ENCODE peak calls at places on chromosome 3, in ten cellular contexts. One of them, this sample, is unnamed.

GRCh38 chr3:141575879-141576743 is 89.3 kb downstream of the RASA2 start:
- DNase-seq in CD4-positive, CD25-positive, alpha-beta regulatory T cell: no peak
- DNase-seq in NCI-H1417: no peak
- DNase-seq in stimulated activated CD8-positive, alpha-beta memory T cell treated with anti-CD3 and anti-CD28 coated beads, Interleukin-15, amount 100 ng/mL, for 4 hours: no peak
- DNase-seq in activated CD4-positive, alpha-beta T cell treated with anti-CD3 and anti-CD28 coated beads, Interleukin-2, amount 50 U/mL, for 24 hours: no peak
- DNase-seq in AG08396: peak; percentile 8
- DNase-seq in adrenal gland: no peak
- DNase-seq in psoas muscle: no peak
- DNase-seq in activated gamma-delta T cell treated with Interleukin-2 at 50 U/mL for 16 hours: no peak
- DNase-seq in Panc1: no peak
- DNase-seq in this sample: no peak

GRCh38 chr3:186287723-186288122 is 74.3 kb downstream of the DGKG start:
- DNase-seq in psoas muscle: no peak
- DNase-seq in adrenal gland: no peak
- DNase-seq in activated gamma-delta T cell treated with Interleukin-2 at 50 U/mL for 16 hours: no peak
- DNase-seq in stimulated activated CD8-positive, alpha-beta memory T cell treated with anti-CD3 and anti-CD28 coated beads, Interleukin-15, amount 100 ng/mL, for 4 hours: no peak
- DNase-seq in NCI-H1417: no peak
- DNase-seq in Panc1: no peak
- DNase-seq in CD4-positive, CD25-positive, alpha-beta regulatory T cell: no peak
- DNase-seq in activated CD4-positive, alpha-beta T cell treated with anti-CD3 and anti-CD28 coated beads, Interleukin-2, amount 50 U/mL, for 24 hours: no peak
- DNase-seq in AG08396: peak; percentile 47
- DNase-seq in this sample: no peak

GRCh38 chr3:45153658-45154437 is 7.7 kb upstream of the CDCP1 start:
- DNase-seq in Panc1: no peak
- DNase-seq in NCI-H1417: no peak
- DNase-seq in stimulated activated CD8-positive, alpha-beta memory T cell treated with anti-CD3 and anti-CD28 coated beads, Interleukin-15, amount 100 ng/mL, for 4 hours: no peak
- DNase-seq in activated CD4-positive, alpha-beta T cell treated with anti-CD3 and anti-CD28 coated beads, Interleukin-2, amount 50 U/mL, for 24 hours: no peak
- DNase-seq in activated gamma-delta T cell treated with Interleukin-2 at 50 U/mL for 16 hours: no peak
- DNase-seq in psoas muscle: no peak
- DNase-seq in AG08396: no peak
- DNase-seq in CD4-positive, CD25-positive, alpha-beta regulatory T cell: no peak
- DNase-seq in adrenal gland: no peak
- DNase-seq in this sample: no peak

GRCh38 chr3:52614689-52615088 is 71.0 kb downstream of the PBRM1 start:
- DNase-seq in Panc1: no peak
- DNase-seq in adrenal gland: no peak
- DNase-seq in CD4-positive, CD25-positive, alpha-beta regulatory T cell: no peak
- DNase-seq in AG08396: no peak
- DNase-seq in activated CD4-positive, alpha-beta T cell treated with anti-CD3 and anti-CD28 coated beads, Interleukin-2, amount 50 U/mL, for 24 hours: no peak
- DNase-seq in psoas muscle: no peak
- DNase-seq in stimulated activated CD8-positive, alpha-beta memory T cell treated with anti-CD3 and anti-CD28 coated beads, Interleukin-15, amount 100 ng/mL, for 4 hours: no peak
- DNase-seq in NCI-H1417: no peak
- DNase-seq in activated gamma-delta T cell treated with Interleukin-2 at 50 U/mL for 16 hours: no peak
- DNase-seq in this sample: no peak

GRCh38 chr3:65689436-65689835 is 349.3 kb downstream of the MAGI1 start:
- DNase-seq in psoas muscle: no peak
- DNase-seq in stimulated activated CD8-positive, alpha-beta memory T cell treated with anti-CD3 and anti-CD28 coated beads, Interleukin-15, amount 100 ng/mL, for 4 hours: no peak
- DNase-seq in Panc1: no peak
- DNase-seq in NCI-H1417: no peak
- DNase-seq in activated gamma-delta T cell treated with Interleukin-2 at 50 U/mL for 16 hours: no peak
- DNase-seq in adrenal gland: no peak
- DNase-seq in CD4-positive, CD25-positive, alpha-beta regulatory T cell: no peak
- DNase-seq in activated CD4-positive, alpha-beta T cell treated with anti-CD3 and anti-CD28 coated beads, Interleukin-2, amount 50 U/mL, for 24 hours: no peak
- DNase-seq in AG08396: no peak
- DNase-seq in this sample: no peak

GRCh38 chr3:157606392-157607197 is 103.4 kb upstream of the VEPH1 start:
- DNase-seq in AG08396: peak; percentile 70
- DNase-seq in psoas muscle: peak; percentile 40
- DNase-seq in stimulated activated CD8-positive, alpha-beta memory T cell treated with anti-CD3 and anti-CD28 coated beads, Interleukin-15, amount 100 ng/mL, for 4 hours: peak; percentile 13
- DNase-seq in adrenal gland: peak; percentile 81
- DNase-seq in Panc1: peak; percentile 24
- DNase-seq in NCI-H1417: peak; percentile 28
- DNase-seq in activated gamma-delta T cell treated with Interleukin-2 at 50 U/mL for 16 hours: peak; percentile 56
- DNase-seq in activated CD4-positive, alpha-beta T cell treated with anti-CD3 and anti-CD28 coated beads, Interleukin-2, amount 50 U/mL, for 24 hours: peak; percentile 12
- DNase-seq in CD4-positive, CD25-positive, alpha-beta regulatory T cell: peak; percentile 14
- DNase-seq in this sample: peak; percentile 37

GRCh38 chr3:3180421-3180820 is 930 bp upstream of the CRBN start:
- DNase-seq in CD4-positive, CD25-positive, alpha-beta regulatory T cell: no peak
- DNase-seq in Panc1: no peak
- DNase-seq in adrenal gland: no peak
- DNase-seq in activated CD4-positive, alpha-beta T cell treated with anti-CD3 and anti-CD28 coated beads, Interleukin-2, amount 50 U/mL, for 24 hours: no peak
- DNase-seq in AG08396: no peak
- DNase-seq in activated gamma-delta T cell treated with Interleukin-2 at 50 U/mL for 16 hours: no peak
- DNase-seq in stimulated activated CD8-positive, alpha-beta memory T cell treated with anti-CD3 and anti-CD28 coated beads, Interleukin-15, amount 100 ng/mL, for 4 hours: no peak
- DNase-seq in psoas muscle: no peak
- DNase-seq in NCI-H1417: no peak
- DNase-seq in this sample: no peak

GRCh38 chr3:46909535-46910161 is 32.1 kb downstream of the PTH1R start:
- DNase-seq in stimulated activated CD8-positive, alpha-beta memory T cell treated with anti-CD3 and anti-CD28 coated beads, Interleukin-15, amount 100 ng/mL, for 4 hours: peak; percentile 58
- DNase-seq in psoas muscle: peak; percentile 89
- DNase-seq in activated CD4-positive, alpha-beta T cell treated with anti-CD3 and anti-CD28 coated beads, Interleukin-2, amount 50 U/mL, for 24 hours: peak; percentile 62
- DNase-seq in AG08396: peak; percentile 94
- DNase-seq in activated gamma-delta T cell treated with Interleukin-2 at 50 U/mL for 16 hours: peak; percentile 80
- DNase-seq in Panc1: peak; percentile 55
- DNase-seq in CD4-positive, CD25-positive, alpha-beta regulatory T cell: peak; percentile 53
- DNase-seq in adrenal gland: peak; percentile 96
- DNase-seq in NCI-H1417: peak; percentile 66
- DNase-seq in this sample: peak; percentile 66

GRCh38 chr3:44301746-44302145 is 36.8 kb upstream of the TCAIM start:
- DNase-seq in Panc1: no peak
- DNase-seq in psoas muscle: no peak
- DNase-seq in adrenal gland: no peak
- DNase-seq in activated gamma-delta T cell treated with Interleukin-2 at 50 U/mL for 16 hours: no peak
- DNase-seq in CD4-positive, CD25-positive, alpha-beta regulatory T cell: no peak
- DNase-seq in activated CD4-positive, alpha-beta T cell treated with anti-CD3 and anti-CD28 coated beads, Interleukin-2, amount 50 U/mL, for 24 hours: no peak
- DNase-seq in AG08396: no peak
- DNase-seq in NCI-H1417: no peak
- DNase-seq in stimulated activated CD8-positive, alpha-beta memory T cell treated with anti-CD3 and anti-CD28 coated beads, Interleukin-15, amount 100 ng/mL, for 4 hours: no peak
- DNase-seq in this sample: no peak

GRCh38 chr3:179026636-179027035 is 45.0 kb downstream of the ZMAT3 start:
- DNase-seq in adrenal gland: no peak
- DNase-seq in stimulated activated CD8-positive, alpha-beta memory T cell treated with anti-CD3 and anti-CD28 coated beads, Interleukin-15, amount 100 ng/mL, for 4 hours: no peak
- DNase-seq in psoas muscle: no peak
- DNase-seq in activated gamma-delta T cell treated with Interleukin-2 at 50 U/mL for 16 hours: no peak
- DNase-seq in AG08396: no peak
- DNase-seq in CD4-positive, CD25-positive, alpha-beta regulatory T cell: no peak
- DNase-seq in Panc1: no peak
- DNase-seq in NCI-H1417: no peak
- DNase-seq in activated CD4-positive, alpha-beta T cell treated with anti-CD3 and anti-CD28 coated beads, Interleukin-2, amount 50 U/mL, for 24 hours: no peak
- DNase-seq in this sample: no peak

GRCh38 chr3:159987291-159987711 is 1.3 kb upstream of the IL12A start:
- DNase-seq in psoas muscle: no peak
- DNase-seq in NCI-H1417: no peak
- DNase-seq in Panc1: no peak
- DNase-seq in activated gamma-delta T cell treated with Interleukin-2 at 50 U/mL for 16 hours: no peak
- DNase-seq in activated CD4-positive, alpha-beta T cell treated with anti-CD3 and anti-CD28 coated beads, Interleukin-2, amount 50 U/mL, for 24 hours: no peak
- DNase-seq in adrenal gland: no peak
- DNase-seq in CD4-positive, CD25-positive, alpha-beta regulatory T cell: no peak
- DNase-seq in AG08396: peak; percentile 31
- DNase-seq in stimulated activated CD8-positive, alpha-beta memory T cell treated with anti-CD3 and anti-CD28 coated beads, Interleukin-15, amount 100 ng/mL, for 4 hours: no peak
- DNase-seq in this sample: no peak

GRCh38 chr3:87088366-87088983 is 97.5 kb upstream of the VGLL3 start:
- DNase-seq in AG08396: no peak
- DNase-seq in activated gamma-delta T cell treated with Interleukin-2 at 50 U/mL for 16 hours: no peak
- DNase-seq in Panc1: no peak
- DNase-seq in stimulated activated CD8-positive, alpha-beta memory T cell treated with anti-CD3 and anti-CD28 coated beads, Interleukin-15, amount 100 ng/mL, for 4 hours: no peak
- DNase-seq in NCI-H1417: no peak
- DNase-seq in activated CD4-positive, alpha-beta T cell treated with anti-CD3 and anti-CD28 coated beads, Interleukin-2, amount 50 U/mL, for 24 hours: no peak
- DNase-seq in psoas muscle: peak; percentile 9
- DNase-seq in adrenal gland: no peak
- DNase-seq in CD4-positive, CD25-positive, alpha-beta regulatory T cell: no peak
- DNase-seq in this sample: no peak

GRCh38 chr3:152269423-152270144 is 855 bp downstream of the MBNL1 start:
- DNase-seq in CD4-positive, CD25-positive, alpha-beta regulatory T cell: peak; percentile 60
- DNase-seq in AG08396: peak; percentile 57
- DNase-seq in NCI-H1417: peak; percentile 45
- DNase-seq in Panc1: peak; percentile 46
- DNase-seq in stimulated activated CD8-positive, alpha-beta memory T cell treated with anti-CD3 and anti-CD28 coated beads, Interleukin-15, amount 100 ng/mL, for 4 hours: peak; percentile 14
- DNase-seq in adrenal gland: peak; percentile 79
- DNase-seq in activated gamma-delta T cell treated with Interleukin-2 at 50 U/mL for 16 hours: peak; percentile 45
- DNase-seq in psoas muscle: no peak
- DNase-seq in activated CD4-positive, alpha-beta T cell treated with anti-CD3 and anti-CD28 coated beads, Interleukin-2, amount 50 U/mL, for 24 hours: no peak
- DNase-seq in this sample: peak; percentile 74

GRCh38 chr3:24843955-24844354 is 349.3 kb upstream of the THRB start:
- DNase-seq in Panc1: no peak
- DNase-seq in psoas muscle: no peak
- DNase-seq in activated CD4-positive, alpha-beta T cell treated with anti-CD3 and anti-CD28 coated beads, Interleukin-2, amount 50 U/mL, for 24 hours: no peak
- DNase-seq in adrenal gland: no peak
- DNase-seq in stimulated activated CD8-positive, alpha-beta memory T cell treated with anti-CD3 and anti-CD28 coated beads, Interleukin-15, amount 100 ng/mL, for 4 hours: no peak
- DNase-seq in CD4-positive, CD25-positive, alpha-beta regulatory T cell: no peak
- DNase-seq in NCI-H1417: no peak
- DNase-seq in activated gamma-delta T cell treated with Interleukin-2 at 50 U/mL for 16 hours: no peak
- DNase-seq in AG08396: no peak
- DNase-seq in this sample: no peak

GRCh38 chr3:171407746-171408145 is 52.5 kb downstream of the TNIK start:
- DNase-seq in activated gamma-delta T cell treated with Interleukin-2 at 50 U/mL for 16 hours: no peak
- DNase-seq in psoas muscle: no peak
- DNase-seq in stimulated activated CD8-positive, alpha-beta memory T cell treated with anti-CD3 and anti-CD28 coated beads, Interleukin-15, amount 100 ng/mL, for 4 hours: no peak
- DNase-seq in activated CD4-positive, alpha-beta T cell treated with anti-CD3 and anti-CD28 coated beads, Interleukin-2, amount 50 U/mL, for 24 hours: no peak
- DNase-seq in Panc1: no peak
- DNase-seq in CD4-positive, CD25-positive, alpha-beta regulatory T cell: no peak
- DNase-seq in adrenal gland: no peak
- DNase-seq in NCI-H1417: no peak
- DNase-seq in AG08396: peak; percentile 47
- DNase-seq in this sample: no peak

GRCh38 chr3:185498503-185499396 is at the start of gene TMEM41A:
- DNase-seq in psoas muscle: peak; percentile 94
- DNase-seq in activated CD4-positive, alpha-beta T cell treated with anti-CD3 and anti-CD28 coated beads, Interleukin-2, amount 50 U/mL, for 24 hours: peak; percentile 88
- DNase-seq in activated gamma-delta T cell treated with Interleukin-2 at 50 U/mL for 16 hours: peak; percentile 85
- DNase-seq in AG08396: peak; percentile 98
- DNase-seq in NCI-H1417: peak; percentile 90
- DNase-seq in Panc1: no peak
- DNase-seq in stimulated activated CD8-positive, alpha-beta memory T cell treated with anti-CD3 and anti-CD28 coated beads, Interleukin-15, amount 100 ng/mL, for 4 hours: peak; percentile 76
- DNase-seq in adrenal gland: peak; percentile 97
- DNase-seq in CD4-positive, CD25-positive, alpha-beta regulatory T cell: peak; percentile 77
- DNase-seq in this sample: peak; percentile 77

GRCh38 chr3:83877909-83878308 is 1080.9 kb upstream of the CADM2 start:
- DNase-seq in adrenal gland: no peak
- DNase-seq in psoas muscle: no peak
- DNase-seq in activated CD4-positive, alpha-beta T cell treated with anti-CD3 and anti-CD28 coated beads, Interleukin-2, amount 50 U/mL, for 24 hours: no peak
- DNase-seq in stimulated activated CD8-positive, alpha-beta memory T cell treated with anti-CD3 and anti-CD28 coated beads, Interleukin-15, amount 100 ng/mL, for 4 hours: no peak
- DNase-seq in CD4-positive, CD25-positive, alpha-beta regulatory T cell: no peak
- DNase-seq in AG08396: no peak
- DNase-seq in activated gamma-delta T cell treated with Interleukin-2 at 50 U/mL for 16 hours: no peak
- DNase-seq in Panc1: no peak
- DNase-seq in NCI-H1417: no peak
- DNase-seq in this sample: no peak

GRCh38 chr3:105401691-105402149 is 35.0 kb downstream of the ALCAM start:
- DNase-seq in Panc1: peak; percentile 89
- DNase-seq in adrenal gland: no peak
- DNase-seq in psoas muscle: no peak
- DNase-seq in CD4-positive, CD25-positive, alpha-beta regulatory T cell: no peak
- DNase-seq in activated CD4-positive, alpha-beta T cell treated with anti-CD3 and anti-CD28 coated beads, Interleukin-2, amount 50 U/mL, for 24 hours: no peak
- DNase-seq in activated gamma-delta T cell treated with Interleukin-2 at 50 U/mL for 16 hours: no peak
- DNase-seq in NCI-H1417: no peak
- DNase-seq in AG08396: no peak
- DNase-seq in stimulated activated CD8-positive, alpha-beta memory T cell treated with anti-CD3 and anti-CD28 coated beads, Interleukin-15, amount 100 ng/mL, for 4 hours: no peak
- DNase-seq in this sample: no peak

GRCh38 chr3:141998674-141999290 is 122.3 kb downstream of the ATP1B3 start:
- DNase-seq in adrenal gland: no peak
- DNase-seq in stimulated activated CD8-positive, alpha-beta memory T cell treated with anti-CD3 and anti-CD28 coated beads, Interleukin-15, amount 100 ng/mL, for 4 hours: no peak
- DNase-seq in CD4-positive, CD25-positive, alpha-beta regulatory T cell: no peak
- DNase-seq in NCI-H1417: no peak
- DNase-seq in psoas muscle: no peak
- DNase-seq in Panc1: no peak
- DNase-seq in AG08396: peak; percentile 17
- DNase-seq in activated gamma-delta T cell treated with Interleukin-2 at 50 U/mL for 16 hours: no peak
- DNase-seq in activated CD4-positive, alpha-beta T cell treated with anti-CD3 and anti-CD28 coated beads, Interleukin-2, amount 50 U/mL, for 24 hours: no peak
- DNase-seq in this sample: no peak

GRCh38 chr3:126394977-126395321 is 240 bp downstream of the CFAP100 start:
- DNase-seq in activated CD4-positive, alpha-beta T cell treated with anti-CD3 and anti-CD28 coated beads, Interleukin-2, amount 50 U/mL, for 24 hours: no peak
- DNase-seq in Panc1: no peak
- DNase-seq in adrenal gland: no peak
- DNase-seq in psoas muscle: no peak
- DNase-seq in AG08396: no peak
- DNase-seq in activated gamma-delta T cell treated with Interleukin-2 at 50 U/mL for 16 hours: no peak
- DNase-seq in stimulated activated CD8-positive, alpha-beta memory T cell treated with anti-CD3 and anti-CD28 coated beads, Interleukin-15, amount 100 ng/mL, for 4 hours: no peak
- DNase-seq in NCI-H1417: no peak
- DNase-seq in CD4-positive, CD25-positive, alpha-beta regulatory T cell: no peak
- DNase-seq in this sample: no peak

GRCh38 chr3:111333642-111334041 is 208.4 kb upstream of the CD96 start:
- DNase-seq in activated CD4-positive, alpha-beta T cell treated with anti-CD3 and anti-CD28 coated beads, Interleukin-2, amount 50 U/mL, for 24 hours: no peak
- DNase-seq in Panc1: no peak
- DNase-seq in adrenal gland: no peak
- DNase-seq in psoas muscle: no peak
- DNase-seq in stimulated activated CD8-positive, alpha-beta memory T cell treated with anti-CD3 and anti-CD28 coated beads, Interleukin-15, amount 100 ng/mL, for 4 hours: no peak
- DNase-seq in CD4-positive, CD25-positive, alpha-beta regulatory T cell: no peak
- DNase-seq in NCI-H1417: no peak
- DNase-seq in AG08396: peak; percentile 19
- DNase-seq in activated gamma-delta T cell treated with Interleukin-2 at 50 U/mL for 16 hours: no peak
- DNase-seq in this sample: no peak

GRCh38 chr3:50971487-50971924 is 296.8 kb downstream of the DOCK3 start:
- DNase-seq in CD4-positive, CD25-positive, alpha-beta regulatory T cell: peak; percentile 39
- DNase-seq in stimulated activated CD8-positive, alpha-beta memory T cell treated with anti-CD3 and anti-CD28 coated beads, Interleukin-15, amount 100 ng/mL, for 4 hours: no peak
- DNase-seq in activated CD4-positive, alpha-beta T cell treated with anti-CD3 and anti-CD28 coated beads, Interleukin-2, amount 50 U/mL, for 24 hours: no peak
- DNase-seq in adrenal gland: peak; percentile 64
- DNase-seq in Panc1: peak; percentile 24
- DNase-seq in psoas muscle: no peak
- DNase-seq in NCI-H1417: peak; percentile 56
- DNase-seq in activated gamma-delta T cell treated with Interleukin-2 at 50 U/mL for 16 hours: peak; percentile 58
- DNase-seq in AG08396: peak; percentile 48
- DNase-seq in this sample: peak; percentile 59

GRCh38 chr3:141913150-141913811 is 36.8 kb downstream of the ATP1B3 start:
- DNase-seq in adrenal gland: peak; percentile 75
- DNase-seq in activated gamma-delta T cell treated with Interleukin-2 at 50 U/mL for 16 hours: peak; percentile 47
- DNase-seq in psoas muscle: no peak
- DNase-seq in AG08396: peak; percentile 52
- DNase-seq in CD4-positive, CD25-positive, alpha-beta regulatory T cell: peak; percentile 29
- DNase-seq in activated CD4-positive, alpha-beta T cell treated with anti-CD3 and anti-CD28 coated beads, Interleukin-2, amount 50 U/mL, for 24 hours: no peak
- DNase-seq in stimulated activated CD8-positive, alpha-beta memory T cell treated with anti-CD3 and anti-CD28 coated beads, Interleukin-15, amount 100 ng/mL, for 4 hours: no peak
- DNase-seq in NCI-H1417: peak; percentile 27
- DNase-seq in Panc1: no peak
- DNase-seq in this sample: peak; percentile 41

GRCh38 chr3:99119312-99119810 is 217.9 kb upstream of the DCBLD2 start:
- DNase-seq in adrenal gland: no peak
- DNase-seq in psoas muscle: no peak
- DNase-seq in CD4-positive, CD25-positive, alpha-beta regulatory T cell: no peak
- DNase-seq in NCI-H1417: no peak
- DNase-seq in AG08396: no peak
- DNase-seq in Panc1: no peak
- DNase-seq in activated CD4-positive, alpha-beta T cell treated with anti-CD3 and anti-CD28 coated beads, Interleukin-2, amount 50 U/mL, for 24 hours: no peak
- DNase-seq in activated gamma-delta T cell treated with Interleukin-2 at 50 U/mL for 16 hours: no peak
- DNase-seq in stimulated activated CD8-positive, alpha-beta memory T cell treated with anti-CD3 and anti-CD28 coated beads, Interleukin-15, amount 100 ng/mL, for 4 hours: no peak
- DNase-seq in this sample: no peak

GRCh38 chr3:195011231-195011834 is 259.6 kb downstream of the XXYLT1 start:
- DNase-seq in activated gamma-delta T cell treated with Interleukin-2 at 50 U/mL for 16 hours: no peak
- DNase-seq in adrenal gland: no peak
- DNase-seq in psoas muscle: no peak
- DNase-seq in AG08396: no peak
- DNase-seq in activated CD4-positive, alpha-beta T cell treated with anti-CD3 and anti-CD28 coated beads, Interleukin-2, amount 50 U/mL, for 24 hours: no peak
- DNase-seq in NCI-H1417: no peak
- DNase-seq in Panc1: no peak
- DNase-seq in stimulated activated CD8-positive, alpha-beta memory T cell treated with anti-CD3 and anti-CD28 coated beads, Interleukin-15, amount 100 ng/mL, for 4 hours: no peak
- DNase-seq in CD4-positive, CD25-positive, alpha-beta regulatory T cell: no peak
- DNase-seq in this sample: no peak

GRCh38 chr3:127959873-127960272 is 44.8 kb downstream of the KBTBD12 start:
- DNase-seq in AG08396: no peak
- DNase-seq in adrenal gland: no peak
- DNase-seq in NCI-H1417: peak; percentile 55
- DNase-seq in activated CD4-positive, alpha-beta T cell treated with anti-CD3 and anti-CD28 coated beads, Interleukin-2, amount 50 U/mL, for 24 hours: no peak
- DNase-seq in psoas muscle: no peak
- DNase-seq in Panc1: no peak
- DNase-seq in CD4-positive, CD25-positive, alpha-beta regulatory T cell: no peak
- DNase-seq in activated gamma-delta T cell treated with Interleukin-2 at 50 U/mL for 16 hours: no peak
- DNase-seq in stimulated activated CD8-positive, alpha-beta memory T cell treated with anti-CD3 and anti-CD28 coated beads, Interleukin-15, amount 100 ng/mL, for 4 hours: no peak
- DNase-seq in this sample: no peak

GRCh38 chr3:169660709-169661566 is 2.6 kb downstream of the MECOM start:
- DNase-seq in adrenal gland: no peak
- DNase-seq in AG08396: no peak
- DNase-seq in stimulated activated CD8-positive, alpha-beta memory T cell treated with anti-CD3 and anti-CD28 coated beads, Interleukin-15, amount 100 ng/mL, for 4 hours: no peak
- DNase-seq in CD4-positive, CD25-positive, alpha-beta regulatory T cell: no peak
- DNase-seq in NCI-H1417: no peak
- DNase-seq in psoas muscle: no peak
- DNase-seq in activated gamma-delta T cell treated with Interleukin-2 at 50 U/mL for 16 hours: no peak
- DNase-seq in activated CD4-positive, alpha-beta T cell treated with anti-CD3 and anti-CD28 coated beads, Interleukin-2, amount 50 U/mL, for 24 hours: no peak
- DNase-seq in Panc1: no peak
- DNase-seq in this sample: no peak

This sample was measured in T-cell.